ENCODE peak calls at places on chromosomes 3 and 15, in nine cellular contexts. X is tibial artery, Y is cardiac muscle cell, I is astrocyte, D is foreskin keratinocyte, U is choroid plexus epithelial cell, T is left lung, G is SK-N-SH, Z is thoracic aorta. N is an unnamed sample.

GRCh38 chr3:190088890-190089289 is 31.8 kb downstream of the P3H2 start:
- DNase-seq in X (no peak), Y (no peak), I (peak; percentile 66), D (no peak), U (peak; percentile 36), T (no peak), G (no peak), Z (no peak), N (no peak)

GRCh38 chr3:125142418-125142778 is 70.2 kb downstream of the SLC12A8 start:
- DNase-seq in X (no peak), Y (no peak), I (no peak), D (no peak), U (no peak), T (no peak), G (no peak), Z (no peak), N (no peak)

GRCh38 chr15:85473455-85473854 is 93.1 kb downstream of the AKAP13 start:
- DNase-seq in X (no peak), Y (no peak), I (peak; percentile 70), D (no peak), U (peak; percentile 83), T (no peak), G (no peak), Z (no peak), N (no peak)

GRCh38 chr3:80549173-80549572 is 781.4 kb upstream of the ROBO1 start:
- DNase-seq in X (no peak), Y (no peak), I (no peak), D (peak; percentile 57), U (peak; percentile 7), T (no peak), G (no peak), Z (no peak), N (no peak)

GRCh38 chr15:57537072-57537471 is 54.6 kb upstream of the MYZAP start:
- DNase-seq in X (peak; percentile 91), Y (no peak), I (peak; percentile 69), D (no peak), U (peak; percentile 39), T (no peak), G (no peak), Z (peak; percentile 80), N (no peak)

GRCh38 chr3:193930247-193930646 is 205.7 kb upstream of the HES1 start:
- DNase-seq in X (no peak), Y (no peak), I (no peak), D (no peak), U (no peak), T (no peak), G (no peak), Z (no peak), N (no peak)

GRCh38 chr3:30357897-30358296 is 248.5 kb upstream of the TGFBR2 start:
- DNase-seq in X (no peak), Y (no peak), I (no peak), D (peak; percentile 78), U (no peak), T (no peak), G (no peak), Z (no peak), N (no peak)

GRCh38 chr3:84905556-84905920 is 53.3 kb upstream of the CADM2 start:
- DNase-seq in X (no peak), Y (no peak), I (no peak), D (no peak), U (no peak), T (no peak), G (no peak), Z (no peak), N (no peak)

GRCh38 chr3:139020036-139020867 is 474 bp downstream of the PRR23B start:
- DNase-seq in X (no peak), Y (no peak), I (no peak), D (no peak), U (no peak), T (no peak), G (peak; percentile 24), Z (no peak), N (no peak)

GRCh38 chr3:61078016-61078415 is 173.2 kb downstream of the FHIT start:
- DNase-seq in X (no peak), Y (no peak), I (no peak), D (no peak), U (no peak), T (no peak), G (no peak), Z (no peak), N (no peak)

GRCh38 chr3:45693941-45694521 is 4.8 kb downstream of the SACM1L start:
- DNase-seq in X (no peak), Y (no peak), I (peak; percentile 45), D (no peak), U (peak; percentile 17), T (no peak), G (peak; percentile 34), Z (no peak), N (peak; percentile 24)

GRCh38 chr3:355622-356021 is 159.1 kb downstream of the CHL1 start:
- DNase-seq in X (no peak), Y (no peak), I (peak; percentile 64), D (no peak), U (no peak), T (no peak), G (no peak), Z (no peak), N (no peak)

GRCh38 chr15:61661791-61662190 is 398.5 kb downstream of the VPS13C start:
- DNase-seq in X (peak; percentile 73), Y (no peak), I (no peak), D (peak; percentile 19), U (peak; percentile 33), T (no peak), G (no peak), Z (no peak), N (no peak)

GRCh38 chr3:127595303-127595702 is 2.9 kb upstream of the MCM2 start:
- DNase-seq in X (no peak), Y (no peak), I (no peak), D (no peak), U (no peak), T (no peak), G (no peak), Z (no peak), N (no peak)

GRCh38 chr3:18853269-18853668 is 295.0 kb upstream of the KCNH8 start:
- DNase-seq in X (no peak), Y (no peak), I (no peak), D (no peak), U (no peak), T (no peak), G (peak; percentile 1), Z (no peak), N (no peak)

GRCh38 chr3:18843930-18844329 is 304.4 kb upstream of the KCNH8 start:
- DNase-seq in X (no peak), Y (no peak), I (no peak), D (no peak), U (no peak), T (no peak), G (no peak), Z (no peak), N (no peak)

GRCh38 chr3:18843188-18843587 is 305.1 kb upstream of the KCNH8 start:
- DNase-seq in X (no peak), Y (no peak), I (no peak), D (no peak), U (no peak), T (no peak), G (no peak), Z (no peak), N (no peak)

GRCh38 chr3:18847583-18848197 is 300.6 kb upstream of the KCNH8 start:
- DNase-seq in X (no peak), Y (no peak), I (no peak), D (no peak), U (peak; percentile 0), T (no peak), G (peak; percentile 6), Z (no peak), N (peak; percentile 15)
- TF ChIP-seq CTCF in X (no peak), Y (no peak), I (no peak), D (peak; percentile 61), U (no peak), T (peak; percentile 28), G (peak; percentile 58), Z (peak; percentile 26), N (peak; percentile 47)

GRCh38 chr3:171616798-171617197 is 156.6 kb upstream of the TNIK start:
- DNase-seq in X (no peak), Y (no peak), I (no peak), D (no peak), U (no peak), T (no peak), G (no peak), Z (no peak), N (no peak)

GRCh38 chr3:171615742-171616141 is 155.5 kb upstream of the TNIK start:
- DNase-seq in X (no peak), Y (no peak), I (peak; percentile 12), D (no peak), U (peak; percentile 63), T (no peak), G (no peak), Z (no peak), N (no peak)

GRCh38 chr3:171615281-171615680 is 155.1 kb upstream of the TNIK start:
- DNase-seq in X (no peak), Y (no peak), I (no peak), D (no peak), U (no peak), T (no peak), G (no peak), Z (no peak), N (no peak)

GRCh38 chr3:171614318-171614967 is 154.2 kb upstream of the TNIK start:
- DNase-seq in X (no peak), Y (peak; percentile 65), I (peak; percentile 41), D (no peak), U (peak; percentile 65), T (no peak), G (no peak), Z (no peak), N (peak; percentile 12)
- TF ChIP-seq CTCF in X (peak; percentile 26), Y (peak; percentile 84), I (peak; percentile 65), D (peak; percentile 56), U (peak; percentile 86), T (no peak), G (no peak), Z (peak; percentile 24), N (peak; percentile 49)

GRCh38 chr3:152097120-152097519 is 171.6 kb upstream of the MBNL1 start:
- DNase-seq in X (no peak), Y (no peak), I (no peak), D (peak; percentile 49), U (no peak), T (no peak), G (no peak), Z (no peak), N (no peak)
- TF ChIP-seq CTCF in X (no peak), Y (no peak), I (no peak), D (no peak), U (no peak), T (no peak), G (no peak), Z (no peak), N (no peak)

GRCh38 chr3:154904328-154904727 is 175.8 kb upstream of the MME start:
- DNase-seq in X (no peak), Y (peak; percentile 22), I (no peak), D (no peak), U (peak; percentile 64), T (no peak), G (peak; percentile 26), Z (no peak), N (no peak)
- TF ChIP-seq CTCF in X (no peak), Y (peak; percentile 57), I (peak; percentile 31), D (peak; percentile 62), U (peak; percentile 70), T (no peak), G (peak; percentile 58), Z (no peak), N (peak; percentile 20)